ENCODE peak calls at places on chromosomes 1 and 21, in six cellular contexts. O is mucosa of gallbladder, R is GF-D8, Z is hypothalamus, P is RPMI8226, S is NCI-H146. J is an unnamed sample.

GRCh38 chr1:111481387-111482221 is 7.8 kb downstream of the C1orf162 start:
- DNase-seq in O (peak), R (peak), Z (peak), P (peak), S (peak), J (peak)

GRCh38 chr1:117003253-117003875 is 1.8 kb downstream of the CD101 start:
- DNase-seq in O (no peak), R (peak), Z (no peak), P (no peak), S (peak), J (no peak)

GRCh38 chr1:112954059-112954458 is 1.9 kb downstream of the SLC16A1 start:
- DNase-seq in O (no peak), R (no peak), Z (no peak), P (no peak), S (no peak), J (no peak)

GRCh38 chr21:25790122-25790951 is 55.6 kb downstream of the GABPA start:
- DNase-seq in O (no peak), R (peak), Z (no peak), P (peak), S (peak), J (peak)

GRCh38 chr1:30526652-30527345 is 196.6 kb downstream of the MATN1 start:
- DNase-seq in O (no peak), R (no peak), Z (no peak), P (no peak), S (no peak), J (no peak)

GRCh38 chr1:42765832-42766722 is 751 bp downstream of the P3H1 start:
- DNase-seq in O (peak), R (no peak), Z (no peak), P (peak), S (peak), J (peak)

GRCh38 chr1:219837274-219837993 is 90.9 kb downstream of the SLC30A10 start:
- DNase-seq in O (peak), R (no peak), Z (no peak), P (peak), S (peak), J (peak)

GRCh38 chr1:221392453-221392852 is 349.4 kb downstream of the DUSP10 start:
- DNase-seq in O (no peak), R (no peak), Z (no peak), P (no peak), S (no peak), J (peak)

GRCh38 chr21:45226540-45227326 is 61.0 kb downstream of the POFUT2 start:
- DNase-seq in O (no peak), R (no peak), Z (no peak), P (no peak), S (no peak), J (peak)

GRCh38 chr1:47536646-47537118 is 98.8 kb downstream of the FOXD2 start:
- DNase-seq in O (no peak), R (no peak), Z (no peak), P (no peak), S (no peak), J (no peak)

GRCh38 chr1:41805771-41806471 is 112.8 kb downstream of the HIVEP3 start:
- DNase-seq in O (no peak), R (no peak), Z (no peak), P (no peak), S (no peak), J (no peak)

GRCh38 chr1:1141244-1141910 is 25.5 kb upstream of the C1orf159 start:
- DNase-seq in O (no peak), R (no peak), Z (no peak), P (no peak), S (no peak), J (no peak)

GRCh38 chr1:209041936-209042335 is 541.6 kb upstream of the CAMK1G start:
- DNase-seq in O (no peak), R (no peak), Z (no peak), P (no peak), S (no peak), J (peak)

GRCh38 chr1:222950892-222951291 is 136.1 kb downstream of the DISP1 start:
- DNase-seq in O (no peak), R (no peak), Z (no peak), P (no peak), S (no peak), J (no peak)

GRCh38 chr21:26374817-26375216 is 198.3 kb downstream of the CYYR1 start:
- DNase-seq in O (no peak), R (no peak), Z (no peak), P (no peak), S (no peak), J (no peak)

GRCh38 chr1:217017172-217017571 is 293.9 kb upstream of the ESRRG start:
- DNase-seq in O (no peak), R (no peak), Z (no peak), P (no peak), S (no peak), J (no peak)

J was measured in HCEC 1CT.